ENCODE peak calls at places on chromosomes 4 and X, in seven cellular contexts. M is T-helper 1 cell; B is EH; Z is hypothalamus; D is activated CD4-positive, CD25-positive, alpha-beta regulatory T cell treated with anti-CD3 and anti-CD28 coated beads, Interleukin-2, amount 50 U/mL, for 72 hours; E is activated CD8-positive, alpha-beta memory T cell treated with anti-CD3 and anti-CD28 coated beads for 48 hours; C is Calu3. V is an unnamed sample.
A peak's percentile ranks its signal among the peaks of the same experiment; 100 is the strongest.

GRCh38 chr4:113810906-113811305 is 49.4 kb upstream of the CAMK2D start:
- DNase-seq in M (no peak), B (peak; percentile 70), Z (no peak), D (no peak), E (no peak), C (no peak), V (no peak)

GRCh38 chrX:22310779-22311178 is 38.1 kb downstream of the CBLL2 start:
- DNase-seq in M (no peak), B (no peak), Z (no peak), D (no peak), E (no peak), C (no peak), V (no peak)

GRCh38 chrX:24229400-24229879 is 79.9 kb downstream of the ZFX start:
- DNase-seq in M (no peak), B (no peak), Z (no peak), D (no peak), E (no peak), C (no peak), V (no peak)

GRCh38 chrX:54479471-54480122 is 16.4 kb downstream of the FGD1 start:
- DNase-seq in M (no peak), B (no peak), Z (no peak), D (no peak), E (no peak), C (no peak), V (no peak)

GRCh38 chrX:145821291-145821897 is 3.8 kb downstream of the SLITRK2 start:
- DNase-seq in M (no peak), B (no peak), Z (peak; percentile 7), D (no peak), E (no peak), C (no peak), V (no peak)

GRCh38 chr4:141636077-141636770 is at the start of gene IL15:
- DNase-seq in M (peak; percentile 56), B (peak; percentile 76), Z (no peak), D (peak; percentile 51), E (peak; percentile 31), C (peak; percentile 77), V (peak; percentile 84)

GRCh38 chrX:149372861-149373260 is 132.2 kb downstream of the IDS start:
- DNase-seq in M (no peak), B (peak; percentile 35), Z (no peak), D (no peak), E (no peak), C (no peak), V (no peak)

GRCh38 chr4:20203508-20203907 is 48.2 kb upstream of the SLIT2 start:
- DNase-seq in M (no peak), B (peak; percentile 99), Z (no peak), D (no peak), E (no peak), C (no peak), V (no peak)

GRCh38 chr4:157804986-157805385 is 367.8 kb downstream of the GASK1B start:
- DNase-seq in M (no peak), B (no peak), Z (no peak), D (no peak), E (no peak), C (no peak), V (no peak)

GRCh38 chr4:83011779-83012630 is 1.4 kb upstream of the LIN54 start:
- DNase-seq in M (no peak), B (peak; percentile 35), Z (peak; percentile 36), D (peak; percentile 59), E (peak; percentile 17), C (peak; percentile 49), V (no peak)

GRCh38 chrX:43225626-43226328 is 430.3 kb upstream of the MAOA start:
- DNase-seq in M (no peak), B (no peak), Z (no peak), D (no peak), E (no peak), C (no peak), V (no peak)

GRCh38 chrX:53282313-53282712 is 929 bp upstream of the IQSEC2 start:
- DNase-seq in M (no peak), B (no peak), Z (no peak), D (no peak), E (no peak), C (no peak), V (no peak)

GRCh38 chr4:137851435-137851834 is 319.1 kb upstream of the PCDH18 start:
- DNase-seq in M (no peak), B (no peak), Z (no peak), D (no peak), E (no peak), C (no peak), V (no peak)

GRCh38 chr4:151931563-151931962 is 170.8 kb upstream of the GATB start:
- DNase-seq in M (no peak), B (peak; percentile 1), Z (no peak), D (no peak), E (no peak), C (no peak), V (no peak)

GRCh38 chrX:19673334-19674040 is 158.2 kb upstream of the MAP3K15 start:
- DNase-seq in M (no peak), B (peak; percentile 97), Z (no peak), D (no peak), E (no peak), C (peak; percentile 85), V (no peak)

GRCh38 chrX:134654398-134655012 is 3.8 kb downstream of the PLAC1 start:
- DNase-seq in M (no peak), B (no peak), Z (no peak), D (no peak), E (no peak), C (no peak), V (peak; percentile 60)

GRCh38 chrX:40201486-40201885 is 103.7 kb upstream of the BCOR start:
- DNase-seq in M (no peak), B (no peak), Z (no peak), D (no peak), E (no peak), C (no peak), V (peak; percentile 51)

GRCh38 chrX:76555816-76556215 is 128.3 kb downstream of the MAGEE1 start:
- DNase-seq in M (no peak), B (peak; percentile 14), Z (no peak), D (no peak), E (no peak), C (peak; percentile 5), V (no peak)

GRCh38 chrX:151505796-151506195 is 57.7 kb upstream of the PASD1 start:
- DNase-seq in M (no peak), B (peak; percentile 3), Z (no peak), D (no peak), E (no peak), C (peak; percentile 14), V (no peak)

GRCh38 chr4:30429813-30430466 is 290.2 kb upstream of the PCDH7 start:
- DNase-seq in M (no peak), B (no peak), Z (no peak), D (no peak), E (no peak), C (no peak), V (no peak)

GRCh38 chrX:57353472-57354132 is 67.1 kb downstream of the FAAH2 start:
- DNase-seq in M (no peak), B (no peak), Z (no peak), D (no peak), E (no peak), C (no peak), V (no peak)

GRCh38 chrX:123157586-123157985 is 26.5 kb upstream of the GRIA3 start:
- DNase-seq in M (no peak), B (no peak), Z (no peak), D (no peak), E (no peak), C (no peak), V (no peak)

GRCh38 chr4:189897667-189898066 is 43.0 kb upstream of the FRG1 start:
- DNase-seq in M (no peak), B (no peak), Z (no peak), D (no peak), E (no peak), C (no peak), V (no peak)

GRCh38 chrX:38045697-38046096 is 39.3 kb downstream of the SYTL5 start:
- DNase-seq in M (no peak), B (no peak), Z (no peak), D (no peak), E (no peak), C (no peak), V (no peak)

GRCh38 chr4:87375719-87376291 is 15.2 kb downstream of the HSD17B11 start:
- DNase-seq in M (no peak), B (peak; percentile 79), Z (no peak), D (no peak), E (no peak), C (no peak), V (no peak)

GRCh38 chr4:150237110-150237852 is 159.0 kb downstream of the DCLK2 start:
- DNase-seq in M (no peak), B (peak; percentile 99), Z (no peak), D (no peak), E (no peak), C (no peak), V (no peak)

GRCh38 chrX:18873189-18873791 is 110.6 kb downstream of the PHKA2 start:
- DNase-seq in M (no peak), B (peak; percentile 79), Z (no peak), D (no peak), E (no peak), C (no peak), V (peak; percentile 48)

GRCh38 chr4:11471613-11472012 is 42.9 kb upstream of the HS3ST1 start:
- DNase-seq in M (peak; percentile 41), B (no peak), Z (no peak), D (peak; percentile 48), E (peak; percentile 7), C (peak; percentile 27), V (no peak)

GRCh38 chr4:25310066-25310824 is 2.3 kb upstream of the ZCCHC4 start:
- DNase-seq in M (no peak), B (no peak), Z (no peak), D (no peak), E (no peak), C (no peak), V (no peak)

GRCh38 chr4:128986019-128986418 is 107.3 kb downstream of the SCLT1 start:
- DNase-seq in M (no peak), B (no peak), Z (no peak), D (no peak), E (no peak), C (no peak), V (no peak)

GRCh38 chr4:742742-743311 is 37.2 kb downstream of the PCGF3 start:
- DNase-seq in M (peak; percentile 64), B (peak; percentile 60), Z (no peak), D (peak; percentile 82), E (peak; percentile 62), C (peak; percentile 72), V (peak; percentile 81)

GRCh38 chrX:46140272-46140671 is 404.9 kb downstream of the ZNF674 start:
- DNase-seq in M (no peak), B (no peak), Z (no peak), D (no peak), E (no peak), C (no peak), V (no peak)

GRCh38 chrX:103464071-103464773 is 55.1 kb downstream of the RAB40A start:
- DNase-seq in M (peak; percentile 4), B (peak; percentile 45), Z (no peak), D (peak; percentile 32), E (no peak), C (peak; percentile 13), V (peak; percentile 49)

V was measured in stimulated activated effector memory CD8-positive, alpha-beta T cell treated with anti-CD3 and anti-CD28 coated beads, Interleukin-12 subunit alpha, Interleukin-12 subunit beta, amount 100 ng/mL, for 72 hours.